ENCODE peak calls at places on chromosomes 6 and 20, in ten cellular contexts. X is GM23248, N is adrenal gland, G is IMR-90, S is OCI-LY7, J is heart right ventricle, W is heart left ventricle, R is body of pancreas, L is lower lobe of right lung, P is H9. T is an unnamed sample.

GRCh38 chr20:51634257-51634656 is 91.7 kb upstream of the NFATC2 start:
- DNase-seq in X (no peak), N (no peak), G (peak; percentile 44), S (no peak), J (no peak), W (no peak), R (peak; percentile 93), L (no peak), P (no peak), T (no peak)

GRCh38 chr6:148873154-148873553 is 126.3 kb downstream of the UST start:
- DNase-seq in X (no peak), N (no peak), G (no peak), S (no peak), J (no peak), W (no peak), R (no peak), L (no peak), P (no peak), T (no peak)

GRCh38 chr6:97066056-97066455 is 141.5 kb downstream of the KLHL32 start:
- DNase-seq in X (peak; percentile 42), N (no peak), G (no peak), S (no peak), J (no peak), W (no peak), R (no peak), L (no peak), P (no peak), T (no peak)

GRCh38 chr6:25665455-25665854 is 13.4 kb downstream of the SCGN start:
- DNase-seq in X (no peak), N (no peak), G (no peak), S (no peak), J (no peak), W (no peak), R (no peak), L (no peak), P (no peak), T (no peak)

GRCh38 chr6:14673201-14673600 is 555.6 kb downstream of the CD83 start:
- DNase-seq in X (peak; percentile 52), N (no peak), G (peak; percentile 83), S (no peak), J (no peak), W (no peak), R (no peak), L (no peak), P (no peak), T (no peak)

GRCh38 chr6:24606200-24606599 is 39.8 kb downstream of the KIAA0319 start:
- DNase-seq in X (no peak), N (no peak), G (no peak), S (no peak), J (no peak), W (no peak), R (no peak), L (no peak), P (no peak), T (no peak)

GRCh38 chr6:84853901-84854300 is 89.5 kb upstream of the TBX18 start:
- DNase-seq in X (peak; percentile 47), N (no peak), G (no peak), S (no peak), J (no peak), W (no peak), R (no peak), L (no peak), P (no peak), T (no peak)

GRCh38 chr20:20207291-20207690 is 155.0 kb downstream of the CFAP61 start:
- DNase-seq in X (no peak), N (no peak), G (no peak), S (no peak), J (no peak), W (no peak), R (no peak), L (no peak), P (peak; percentile 52), T (no peak)

GRCh38 chr6:100088009-100088408 is 94.0 kb upstream of the MCHR2 start:
- DNase-seq in X (peak; percentile 91), N (no peak), G (peak; percentile 73), S (no peak), J (no peak), W (no peak), R (no peak), L (no peak), P (no peak), T (no peak)

GRCh38 chr6:26223677-26224546 is 136.7 kb downstream of the HFE start:
- DNase-seq in X (peak; percentile 86), N (peak; percentile 73), G (peak; percentile 97), S (no peak), J (peak; percentile 72), W (peak; percentile 70), R (peak; percentile 51), L (peak; percentile 70), P (peak; percentile 55), T (peak; percentile 41)

GRCh38 chr20:24339179-24339578 is 130.2 kb upstream of the SYNDIG1 start:
- DNase-seq in X (no peak), N (no peak), G (no peak), S (no peak), J (no peak), W (no peak), R (no peak), L (no peak), P (no peak), T (no peak)

GRCh38 chr6:112249489-112249888 is 4.9 kb downstream of the LAMA4 start:
- DNase-seq in X (peak; percentile 80), N (no peak), G (peak; percentile 59), S (no peak), J (no peak), W (no peak), R (no peak), L (no peak), P (no peak), T (no peak)

GRCh38 chr6:144921206-144921975 is 636.3 kb downstream of the UTRN start:
- DNase-seq in X (peak; percentile 16), N (no peak), G (no peak), S (no peak), J (no peak), W (no peak), R (peak; percentile 54), L (no peak), P (no peak), T (no peak)

GRCh38 chr6:76671751-76672150 is 599.3 kb upstream of the IMPG1 start:
- DNase-seq in X (no peak), N (no peak), G (no peak), S (no peak), J (no peak), W (no peak), R (no peak), L (no peak), P (no peak), T (no peak)

GRCh38 chr20:63641146-63641791 is 12.0 kb downstream of the STMN3 start:
- DNase-seq in X (no peak), N (no peak), G (no peak), S (no peak), J (no peak), W (no peak), R (no peak), L (peak; percentile 77), P (no peak), T (peak; percentile 84)

GRCh38 chr20:63641792-63642517 is 11.3 kb downstream of the STMN3 start:
- DNase-seq in X (peak; percentile 86), N (peak; percentile 94), G (peak; percentile 62), S (peak; percentile 97), J (peak; percentile 86), W (peak; percentile 92), R (peak; percentile 94), L (peak; percentile 93), P (peak; percentile 97), T (peak; percentile 97)

GRCh38 chr20:63642518-63643247 is 10.5 kb downstream of the STMN3 start:
- DNase-seq in X (no peak), N (no peak), G (no peak), S (peak; percentile 55), J (no peak), W (no peak), R (no peak), L (no peak), P (peak; percentile 66), T (peak; percentile 78)

GRCh38 chr20:63639093-63639860 is 12.4 kb upstream of the GMEB2 start:
- DNase-seq in X (no peak), N (no peak), G (no peak), S (peak; percentile 89), J (peak; percentile 51), W (peak; percentile 70), R (no peak), L (peak; percentile 65), P (no peak), T (peak; percentile 79)

DNA sequence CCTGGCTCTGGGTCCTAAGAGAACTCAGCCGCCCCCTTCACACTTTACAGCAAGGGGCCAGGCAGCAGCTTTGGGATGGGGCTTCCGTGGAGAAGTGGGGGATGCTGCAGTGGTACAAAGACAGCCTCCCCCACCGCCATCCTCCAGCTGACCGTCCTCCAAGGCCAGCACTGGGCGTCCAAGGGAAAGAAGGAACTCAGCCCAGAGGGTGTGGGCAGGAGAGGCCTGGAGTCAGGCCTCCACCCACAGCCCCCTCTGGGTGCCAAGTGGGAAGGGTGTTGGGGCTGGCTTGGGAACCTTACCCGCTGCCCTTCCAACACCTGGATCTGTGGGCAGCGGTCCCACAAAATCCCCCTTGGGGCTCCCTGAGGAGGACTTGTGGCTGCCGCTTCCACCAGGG is 13.1 kb downstream of the STMN3 start:
- DNase-seq in X (no peak), N (no peak), G (no peak), S (no peak), J (no peak), W (no peak), R (no peak), L (peak; percentile 53), P (no peak), T (peak; percentile 75)
- H3K4me1 ChIP-seq in X (peaks cover 16% of the 10 kb centered on the region), N (peaks cover 5% of the 10 kb centered on the region), G (peaks cover 2% of the 10 kb centered on the region), S (peaks cover 38% of the 10 kb centered on the region), J (peaks cover 14% of the 10 kb centered on the region), W (peaks cover 5% of the 10 kb centered on the region), R (peaks cover 9% of the 10 kb centered on the region), L (peaks cover 47% of the 10 kb centered on the region), P (no peaks in the 10 kb centered on the region), T (peaks cover 2% of the 10 kb centered on the region)

DNA sequence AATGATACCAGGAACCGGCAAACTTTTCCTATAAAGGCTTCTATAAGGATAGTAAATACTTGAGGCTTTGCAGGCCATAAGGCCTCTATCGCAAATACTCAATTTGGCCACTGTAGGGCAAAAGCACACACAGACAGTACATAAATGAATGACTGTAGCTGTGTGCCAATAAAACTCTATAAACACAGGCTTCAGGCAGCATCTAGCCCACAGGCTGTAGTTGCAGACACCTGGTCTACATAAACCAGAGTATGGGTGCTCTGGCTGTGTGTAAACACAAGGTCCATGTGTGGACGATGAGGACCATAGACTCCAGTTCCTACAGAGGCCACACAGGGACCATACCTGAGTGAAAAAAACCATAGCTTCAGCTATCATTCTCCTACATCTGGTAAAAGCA is 52.2 kb downstream of the ZMYND8 start:
- DNase-seq in X (peak; percentile 17), N (no peak), G (peak; percentile 72), S (no peak), J (no peak), W (no peak), R (no peak), L (no peak), P (no peak), T (no peak)
- H3K27ac ChIP-seq in X (no peak overlapping the region), N (peak overlapping the region; percentile 81), G (peak overlapping the region; percentile 42), S (no peak overlapping the region), J (peak overlapping the region; percentile 43), W (peak overlapping the region; percentile 40), R (no peak overlapping the region), L (peak overlapping the region; percentile 64), P (no peak overlapping the region), T (peak overlapping the region; percentile 78)

GRCh38 chr6:137121401-137121997 is 51.9 kb downstream of the IL22RA2 start:
- DNase-seq in X (no peak), N (no peak), G (no peak), S (no peak), J (no peak), W (no peak), R (no peak), L (no peak), P (no peak), T (no peak)
- H3K4me1 ChIP-seq in X (no peaks in the 10 kb centered on the region), N (no peaks in the 10 kb centered on the region), G (no peaks in the 10 kb centered on the region), S (no peaks in the 10 kb centered on the region), J (peaks cover 3% of the 10 kb centered on the region), W (no peaks in the 10 kb centered on the region), R (peaks cover 20% of the 10 kb centered on the region), L (no peaks in the 10 kb centered on the region), P (no peaks in the 10 kb centered on the region), T (no peaks in the 10 kb centered on the region)

GRCh38 chr6:158669145-158670035 is 19.5 kb downstream of the SYTL3 start:
- DNase-seq in X (peak; percentile 25), N (no peak), G (peak; percentile 69), S (no peak), J (no peak), W (no peak), R (no peak), L (no peak), P (no peak), T (no peak)
- H3K27ac ChIP-seq in X (no peak overlapping the region), N (no peak overlapping the region), G (no peak overlapping the region), S (no peak overlapping the region), J (no peak overlapping the region), W (no peak overlapping the region), R (no peak overlapping the region), L (no peak overlapping the region), P (no peak overlapping the region), T (no peak overlapping the region)

T was measured in right cardiac atrium.